ENCODE peak calls at places on chromosome 15, in five cellular contexts. S, V, P, N and C are unnamed samples.

GRCh38 chr15:59413577-59413976 is 24.4 kb upstream of the FAM81A start:
- DNase-seq in S (no peak), V (no peak), P (no peak), N (no peak), C (no peak)

GRCh38 chr15:69044899-69045298 is 30.4 kb downstream of the NOX5 start:
- DNase-seq in S (no peak), V (peak), P (peak), N (no peak), C (peak)

GRCh38 chr15:82680200-82681102 is 29.2 kb downstream of the AP3B2 start:
- DNase-seq in S (no peak), V (no peak), P (no peak), N (peak), C (no peak)

GRCh38 chr15:59917504-59918157 is 86.5 kb upstream of the FOXB1 start:
- DNase-seq in S (no peak), V (peak), P (no peak), N (no peak), C (peak)

GRCh38 chr15:98586066-98586465 is 62.3 kb upstream of the IGF1R start:
- DNase-seq in S (no peak), V (no peak), P (no peak), N (no peak), C (no peak)

GRCh38 chr15:83999396-84000120 is 236.0 kb upstream of the GOLGA6L4 start:
- DNase-seq in S (no peak), V (no peak), P (no peak), N (no peak), C (peak)

GRCh38 chr15:98321916-98322315 is 326.4 kb upstream of the IGF1R start:
- DNase-seq in S (no peak), V (no peak), P (no peak), N (no peak), C (no peak)

GRCh38 chr15:90071220-90071807 is 31.0 kb downstream of the IDH2 start:
- DNase-seq in S (peak), V (peak), P (peak), N (peak), C (peak)

GRCh38 chr15:55552926-55553325 is 35.2 kb downstream of the PYGO1 start:
- DNase-seq in S (no peak), V (peak), P (no peak), N (no peak), C (peak)

GRCh38 chr15:94324117-94324826 is 92.9 kb downstream of the MCTP2 start:
- DNase-seq in S (peak), V (peak), P (no peak), N (peak), C (peak)

GRCh38 chr15:38130200-38130567 is 122.5 kb upstream of the SPRED1 start:
- DNase-seq in S (no peak), V (no peak), P (no peak), N (no peak), C (peak)

GRCh38 chr15:67049351-67050044 is 15.9 kb upstream of the SMAD3 start:
- DNase-seq in S (no peak), V (peak), P (peak), N (no peak), C (peak)

GRCh38 chr15:63223463-63223862 is 34.1 kb downstream of the RAB8B start:
- DNase-seq in S (no peak), V (no peak), P (no peak), N (no peak), C (no peak)

GRCh38 chr15:29690765-29691475 is 131.3 kb downstream of the TJP1 start:
- DNase-seq in S (no peak), V (peak), P (no peak), N (no peak), C (peak)

GRCh38 chr15:77863491-77864105 is 213.9 kb downstream of the TBC1D2B start:
- DNase-seq in S (no peak), V (no peak), P (no peak), N (no peak), C (no peak)

GRCh38 chr15:96352594-96353377 is 22.3 kb downstream of the NR2F2 start:
- DNase-seq in S (no peak), V (no peak), P (no peak), N (no peak), C (peak)

GRCh38 chr15:90974216-90974615 is 19.5 kb downstream of the RCCD1 start:
- DNase-seq in S (no peak), V (no peak), P (no peak), N (no peak), C (no peak)

GRCh38 chr15:25939122-25939521 is 76.0 kb upstream of the ATP10A start:
- DNase-seq in S (no peak), V (no peak), P (no peak), N (no peak), C (no peak)

GRCh38 chr15:51842852-51843737 is 13.6 kb downstream of the TMOD3 start:
- DNase-seq in S (no peak), V (peak), P (no peak), N (no peak), C (peak)

GRCh38 chr15:29776859-29777258 is 45.4 kb downstream of the TJP1 start:
- DNase-seq in S (no peak), V (no peak), P (no peak), N (no peak), C (no peak)

GRCh38 chr15:77027111-77027696 is 32.3 kb downstream of the PSTPIP1 start:
- DNase-seq in S (peak), V (no peak), P (no peak), N (no peak), C (no peak)

GRCh38 chr15:73273181-73274002 is 95.4 kb downstream of the HCN4 start:
- DNase-seq in S (peak), V (peak), P (peak), N (peak), C (peak)

GRCh38 chr15:40323239-40323952 is at the start of gene INAFM2:
- DNase-seq in S (peak), V (peak), P (peak), N (peak), C (peak)

GRCh38 chr15:40301467-40302179 is 6.1 kb downstream of the PLCB2 start:
- DNase-seq in S (no peak), V (peak), P (no peak), N (no peak), C (no peak)

GRCh38 chr15:38193496-38193895 is 59.1 kb upstream of the SPRED1 start:
- DNase-seq in S (no peak), V (no peak), P (no peak), N (no peak), C (peak)

GRCh38 chr15:67067930-67068542 is 2.6 kb downstream of the SMAD3 start:
- DNase-seq in S (no peak), V (no peak), P (no peak), N (no peak), C (peak)

GRCh38 chr15:81492303-81492702 is 118.3 kb upstream of the TMC3 start:
- DNase-seq in S (no peak), V (peak), P (no peak), N (no peak), C (no peak)

GRCh38 chr15:26394801-26395200 is 378.1 kb downstream of the GABRB3 start:
- DNase-seq in S (no peak), V (no peak), P (no peak), N (no peak), C (no peak)

GRCh38 chr15:90750186-90750585 is 33.0 kb downstream of the BLM start:
- DNase-seq in S (no peak), V (no peak), P (no peak), N (no peak), C (no peak)

GRCh38 chr15:59997070-59997701 is 6.9 kb upstream of the FOXB1 start:
- DNase-seq in S (no peak), V (no peak), P (no peak), N (no peak), C (no peak)

GRCh38 chr15:36062357-36062756 is 516.4 kb upstream of the DPH6 start:
- DNase-seq in S (no peak), V (no peak), P (no peak), N (no peak), C (no peak)

GRCh38 chr15:43361313-43361903 is 9.4 kb downstream of the ZSCAN29 start:
- DNase-seq in S (no peak), V (no peak), P (no peak), N (no peak), C (no peak)

GRCh38 chr15:67062365-67062985 is 2.9 kb upstream of the SMAD3 start:
- DNase-seq in S (no peak), V (no peak), P (no peak), N (no peak), C (no peak)

GRCh38 chr15:67834593-67835348 is 5.1 kb downstream of the RNU6-1 start:
- DNase-seq in S (no peak), V (no peak), P (no peak), N (no peak), C (no peak)

GRCh38 chr15:51878446-51879386 is 49.3 kb downstream of the TMOD3 start:
- DNase-seq in S (no peak), V (peak), P (no peak), N (no peak), C (peak)

GRCh38 chr15:73753250-73754130 is at the start of gene INSYN1:
- DNase-seq in S (no peak), V (peak), P (no peak), N (peak), C (peak)

GRCh38 chr15:49171790-49172189 is 1.7 kb downstream of the GALK2 start:
- DNase-seq in S (no peak), V (no peak), P (no peak), N (no peak), C (no peak)
- H3K4me3 ChIP-seq in S (no peak), V (no peak), P (no peak), N (no peak), C (no peak)

GRCh38 chr15:31439328-31439727 is 112.7 kb downstream of the KLF13 start:
- DNase-seq in S (no peak), V (no peak), P (no peak), N (no peak), C (no peak)
- TF ChIP-seq CTCF in S (no peak), V (no peak), P (peak), N (no peak), C (peak)

GRCh38 chr15:93046120-93046519 is 42.9 kb downstream of the RGMA start:
- DNase-seq in S (no peak), V (no peak), P (no peak), N (no peak), C (no peak)
- H3K4me3 ChIP-seq in S (no peak), V (no peak), P (no peak), N (no peak), C (no peak)

DNA sequence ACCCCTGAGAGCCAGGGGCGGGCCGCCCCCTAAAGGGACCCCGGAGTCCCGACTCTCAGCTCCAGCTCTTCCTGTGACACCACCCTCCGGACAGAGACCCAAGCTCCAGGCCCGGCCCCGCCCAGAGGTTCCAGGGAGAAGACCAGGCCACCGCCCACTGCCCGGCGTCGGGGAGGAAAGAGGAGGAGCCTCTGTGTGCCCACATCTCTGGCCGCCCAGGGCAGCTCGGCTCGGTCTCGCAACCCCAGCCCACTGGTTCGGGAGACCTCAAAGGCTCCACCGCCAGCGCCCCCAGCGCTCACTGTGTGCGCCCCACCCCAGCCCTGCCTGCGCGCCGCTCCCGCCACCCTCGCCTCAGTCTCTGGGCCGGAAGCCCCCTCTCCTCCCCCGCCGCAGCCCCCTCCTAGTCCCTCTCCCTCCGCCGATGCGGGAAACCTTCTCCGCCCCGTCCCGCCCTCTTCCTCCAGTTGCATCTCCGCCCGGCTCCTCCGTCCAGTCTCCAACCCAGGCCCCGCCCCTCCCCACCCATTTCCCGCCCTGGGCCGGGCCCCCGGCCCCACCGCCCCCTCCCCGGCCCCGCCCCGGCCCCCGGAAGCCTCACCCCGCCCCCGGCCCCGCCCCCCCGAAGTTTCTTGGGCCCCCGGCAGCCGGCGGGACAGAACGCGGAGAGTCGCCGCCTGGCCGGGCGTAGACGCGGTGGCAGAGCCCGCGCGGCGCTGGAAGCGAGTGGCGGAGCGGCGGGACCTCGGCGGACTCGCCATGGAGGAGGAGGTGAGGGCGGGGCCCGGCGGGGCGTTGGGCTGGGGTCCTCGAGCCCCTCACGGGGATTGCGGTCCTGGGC is at the start of gene PLEKHO2:
- DNase-seq in S (peak), V (peak), P (peak), N (peak), C (peak)
- TF ChIP-seq CTCF in S (peak), V (no peak), P (no peak), N (no peak), C (no peak)

GRCh38 chr15:101698314-101698713 is 26.0 kb downstream of the TARS3 start:
- DNase-seq in S (no peak), V (no peak), P (no peak), N (no peak), C (no peak)
- H3K4me3 ChIP-seq in S (no peak), V (no peak), P (no peak), N (no peak), C (no peak)

DNA sequence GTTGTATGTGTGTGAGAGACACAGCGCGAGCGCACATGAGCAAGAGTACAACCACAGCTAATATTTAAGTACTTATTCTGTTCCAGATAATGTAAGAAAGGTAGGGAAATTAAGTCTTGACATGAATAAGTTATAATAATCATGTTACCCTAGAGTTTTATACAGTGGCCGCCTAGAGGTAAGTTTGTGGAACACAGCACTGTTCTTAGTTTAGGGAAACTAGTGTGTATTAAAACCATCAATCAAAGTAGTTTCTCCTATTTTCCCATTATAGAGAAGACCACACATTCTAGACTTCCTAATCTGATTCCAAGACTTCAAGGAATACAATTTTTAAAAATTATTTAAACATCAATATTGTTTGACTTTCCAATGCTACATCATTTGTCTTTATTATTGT is 9.5 kb downstream of the ALDH1A2 start:
- DNase-seq in S (no peak), V (no peak), P (no peak), N (no peak), C (no peak)
- TF ChIP-seq CTCF in S (no peak), V (peak), P (peak), N (no peak), C (peak)

GRCh38 chr15:61201322-61201721 is 27.8 kb downstream of the RORA start:
- DNase-seq in S (no peak), V (no peak), P (no peak), N (no peak), C (no peak)

GRCh38 chr15:61199681-61200080 is 29.4 kb downstream of the RORA start:
- DNase-seq in S (no peak), V (no peak), P (no peak), N (no peak), C (no peak)

GRCh38 chr15:61206767-61207166 is 22.3 kb downstream of the RORA start:
- DNase-seq in S (no peak), V (no peak), P (no peak), N (no peak), C (no peak)

GRCh38 chr15:61200626-61201025 is 28.5 kb downstream of the RORA start:
- DNase-seq in S (no peak), V (no peak), P (no peak), N (no peak), C (no peak)

DNA sequence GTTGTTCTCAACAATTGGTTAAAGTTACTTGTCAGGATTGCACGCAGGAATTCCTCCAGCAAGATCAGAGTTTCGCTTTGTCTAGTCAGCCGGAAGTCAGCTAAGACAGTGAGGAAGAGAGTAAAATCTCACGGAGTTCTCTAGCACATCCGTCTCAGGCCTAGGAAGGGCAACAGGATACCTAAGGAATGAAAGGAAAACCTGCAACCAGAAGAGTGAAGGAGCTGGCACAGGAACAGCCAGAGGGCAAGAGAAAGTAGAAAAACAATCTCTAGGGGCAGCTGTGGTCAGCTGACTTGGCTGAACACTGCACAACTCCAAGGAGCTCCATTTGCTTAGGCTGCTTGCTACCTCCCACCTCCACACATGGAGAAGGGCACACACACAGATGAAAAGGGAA is 23.7 kb downstream of the RORA start:
- DNase-seq in S (peak), V (no peak), P (no peak), N (peak), C (peak)
- H3K4me3 ChIP-seq in S (peak), V (no peak), P (peak), N (peak), C (peak)

GRCh38 chr15:23866832-23867231 is 179.7 kb upstream of the NDN start:
- DNase-seq in S (no peak), V (no peak), P (no peak), N (no peak), C (no peak)
- TF ChIP-seq CTCF in S (no peak), V (no peak), P (peak), N (no peak), C (peak)

GRCh38 chr15:75651810-75652543 is 4.3 kb downstream of the SNX33 start:
- DNase-seq in S (no peak), V (no peak), P (no peak), N (no peak), C (no peak)
- H3K4me3 ChIP-seq in S (peak), V (peak), P (peak), N (peak), C (peak)